ENCODE peak calls at places on chromosomes 5 and 9, in four cellular contexts. One of them, this sample, is unnamed.
A peak's percentile ranks its signal among the peaks of the same experiment; 100 is the strongest.

GRCh38 chr5:75057551-75057950 is 5.2 kb upstream of the GCNT4 start:
- DNase-seq in uterus: no peak
- DNase-seq in LoVo: no peak
- DNase-seq in mucosa of gallbladder: no peak
- DNase-seq in this sample: no peak

GRCh38 chr5:122311888-122312669 is at the start of gene SNCAIP:
- DNase-seq in uterus: peak; percentile 63
- DNase-seq in LoVo: peak; percentile 51
- DNase-seq in mucosa of gallbladder: no peak
- DNase-seq in this sample: peak; percentile 40

GRCh38 chr5:122723606-122724352 is 51.1 kb upstream of the SNX2 start:
- DNase-seq in uterus: no peak
- DNase-seq in LoVo: no peak
- DNase-seq in mucosa of gallbladder: no peak
- DNase-seq in this sample: no peak

GRCh38 chr5:116084231-116084630 is 594 bp upstream of the COMMD10 start:
- DNase-seq in uterus: peak; percentile 15
- DNase-seq in LoVo: no peak
- DNase-seq in mucosa of gallbladder: no peak
- DNase-seq in this sample: peak; percentile 31

GRCh38 chr5:178542455-178542854 is 47.7 kb downstream of the COL23A1 start:
- DNase-seq in uterus: no peak
- DNase-seq in LoVo: no peak
- DNase-seq in mucosa of gallbladder: peak; percentile 34
- DNase-seq in this sample: no peak

GRCh38 chr5:5154733-5155132 is 14.6 kb downstream of the ADAMTS16 start:
- DNase-seq in uterus: no peak
- DNase-seq in LoVo: no peak
- DNase-seq in mucosa of gallbladder: no peak
- DNase-seq in this sample: no peak

GRCh38 chr9:7237473-7238243 is 479.9 kb downstream of the KDM4C start:
- DNase-seq in uterus: no peak
- DNase-seq in LoVo: no peak
- DNase-seq in mucosa of gallbladder: no peak
- DNase-seq in this sample: no peak

GRCh38 chr9:83296123-83296522 is 233.2 kb upstream of the RASEF start:
- DNase-seq in uterus: no peak
- DNase-seq in LoVo: no peak
- DNase-seq in mucosa of gallbladder: no peak
- DNase-seq in this sample: no peak

GRCh38 chr5:139678751-139679750 is 30.9 kb downstream of the CXXC5 start:
- DNase-seq in uterus: no peak
- DNase-seq in LoVo: no peak
- DNase-seq in mucosa of gallbladder: no peak
- DNase-seq in this sample: no peak

This sample was measured in stomach.